ENCODE peak calls at places on chromosome 5, in ten cellular contexts. D is psoas muscle, S is spleen, O is bronchial epithelial cell, B is choroid plexus epithelial cell, C is PC-3, W is Peyer's patch, V is HepG2, K is GM06990, N is ascending aorta. F is an unnamed sample.

GRCh38 chr5:134561871-134562296 is 36.4 kb downstream of the JADE2 start:
- DNase-seq in D (no peak), S (no peak), O (peak), B (peak), C (peak), W (no peak), V (peak), K (no peak), N (no peak), F (peak)

GRCh38 chr5:179241764-179242370 is 103.4 kb downstream of the ADAMTS2 start:
- DNase-seq in D (no peak), S (peak), O (no peak), B (no peak), C (no peak), W (no peak), V (no peak), K (no peak), N (peak), F (no peak)

GRCh38 chr5:135353952-135354721 is 44.9 kb downstream of the MACROH2A1 start:
- DNase-seq in D (no peak), S (peak), O (no peak), B (peak), C (peak), W (no peak), V (no peak), K (no peak), N (peak), F (peak)

GRCh38 chr5:74632947-74633356 is 7.6 kb downstream of the ENC1 start:
- DNase-seq in D (no peak), S (no peak), O (peak), B (peak), C (peak), W (no peak), V (peak), K (peak), N (no peak), F (peak)

GRCh38 chr5:86971034-86971511 is 296.6 kb upstream of the RASA1 start:
- DNase-seq in D (no peak), S (no peak), O (peak), B (peak), C (peak), W (no peak), V (peak), K (no peak), N (no peak), F (peak)

GRCh38 chr5:167730121-167730520 is 561.3 kb upstream of the WWC1 start:
- DNase-seq in D (no peak), S (no peak), O (peak), B (peak), C (peak), W (no peak), V (no peak), K (no peak), N (no peak), F (peak)

GRCh38 chr5:109922396-109922995 is 232.8 kb downstream of the MAN2A1 start:
- DNase-seq in D (no peak), S (no peak), O (no peak), B (no peak), C (no peak), W (no peak), V (no peak), K (no peak), N (no peak), F (no peak)

GRCh38 chr5:35131723-35132122 is 84.0 kb upstream of the AGXT2 start:
- DNase-seq in D (no peak), S (no peak), O (no peak), B (peak), C (peak), W (no peak), V (no peak), K (no peak), N (no peak), F (no peak)

GRCh38 chr5:1416856-1417469 is 28.3 kb downstream of the SLC6A3 start:
- DNase-seq in D (peak), S (peak), O (no peak), B (no peak), C (no peak), W (no peak), V (no peak), K (no peak), N (peak), F (no peak)

GRCh38 chr5:180301253-180301652 is 9.4 kb upstream of the MAPK9 start:
- DNase-seq in D (no peak), S (no peak), O (no peak), B (no peak), C (no peak), W (no peak), V (no peak), K (no peak), N (no peak), F (no peak)

GRCh38 chr5:59767753-59768159 is 125.8 kb downstream of the PDE4D start:
- DNase-seq in D (no peak), S (no peak), O (peak), B (no peak), C (no peak), W (no peak), V (no peak), K (no peak), N (no peak), F (no peak)

GRCh38 chr5:59769041-59769360 is 124.5 kb downstream of the PDE4D start:
- DNase-seq in D (no peak), S (no peak), O (no peak), B (peak), C (no peak), W (no peak), V (no peak), K (no peak), N (no peak), F (no peak)

GRCh38 chr5:59770953-59771352 is 122.6 kb downstream of the PDE4D start:
- DNase-seq in D (no peak), S (no peak), O (no peak), B (no peak), C (no peak), W (no peak), V (no peak), K (no peak), N (no peak), F (no peak)

GRCh38 chr5:59768204-59769040 is 125.1 kb downstream of the PDE4D start:
- DNase-seq in D (peak), S (peak), O (peak), B (peak), C (peak), W (peak), V (peak), K (peak), N (peak), F (peak)

DNA sequence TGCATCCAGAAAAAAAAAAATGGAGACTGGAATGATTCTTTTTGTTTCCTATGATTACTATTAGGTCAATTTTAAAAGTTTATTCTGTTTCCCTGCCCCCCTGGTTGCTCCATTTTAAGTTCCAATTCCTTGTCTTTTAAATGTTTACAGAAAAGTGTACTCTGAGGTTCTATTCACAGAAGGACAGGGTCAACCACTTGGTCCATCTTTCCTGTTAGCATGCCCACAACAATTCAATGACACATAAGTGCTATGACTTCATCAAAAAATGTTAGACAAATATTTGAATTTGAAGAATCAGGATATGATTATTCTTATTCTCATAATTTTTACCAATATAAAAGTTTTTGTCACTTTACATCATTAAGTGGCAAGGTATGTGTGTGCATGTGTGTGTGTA is 123.7 kb downstream of the PDE4D start:
- DNase-seq in D (no peak), S (no peak), O (peak), B (peak), C (peak), W (no peak), V (no peak), K (no peak), N (no peak), F (no peak)
- H3K4me3 ChIP-seq in D (no peak), S (no peak), O (peak), B (no peak), C (no peak), W (no peak), V (no peak), K (no peak), N (no peak), F (no peak)

GRCh38 chr5:89011778-89012320 is 128.9 kb upstream of the MEF2C start:
- DNase-seq in D (no peak), S (no peak), O (no peak), B (no peak), C (no peak), W (no peak), V (no peak), K (no peak), N (no peak), F (no peak)

GRCh38 chr5:89012361-89012760 is 129.4 kb upstream of the MEF2C start:
- DNase-seq in D (no peak), S (no peak), O (peak), B (no peak), C (no peak), W (no peak), V (no peak), K (no peak), N (no peak), F (peak)

GRCh38 chr5:89016741-89017312 is 133.8 kb upstream of the MEF2C start:
- DNase-seq in D (no peak), S (no peak), O (no peak), B (no peak), C (no peak), W (no peak), V (no peak), K (no peak), N (no peak), F (no peak)
- TF ChIP-seq CTCF in D (no peak), S (no peak), O (no peak), B (no peak), C (no peak), W (no peak), V (no peak), K (no peak), N (no peak), F (no peak)

GRCh38 chr5:139655727-139656271 is 7.7 kb downstream of the CXXC5 start:
- DNase-seq in D (peak), S (peak), O (no peak), B (peak), C (no peak), W (no peak), V (peak), K (no peak), N (peak), F (no peak)
- H3K4me3 ChIP-seq in D (peak), S (no peak), O (no peak), B (peak), C (no peak), W (no peak), V (peak), K (no peak), N (no peak), F (no peak)

GRCh38 chr5:154365823-154366222 is 80.0 kb upstream of the SAP30L start:
- DNase-seq in D (no peak), S (no peak), O (peak), B (peak), C (peak), W (no peak), V (peak), K (no peak), N (no peak), F (peak)
- TF ChIP-seq CTCF in D (no peak), S (no peak), O (no peak), B (no peak), C (no peak), W (no peak), V (no peak), K (no peak), N (no peak), F (no peak)

F was measured in fibroblast of the aortic adventitia.